ENCODE peak calls at places on chromosomes 2 and 18, in five cellular contexts. One of them, this sample, is unnamed. For H3K4me1 and H3K27me3, the result is how much of the 10 kb centered on the place peaks cover.

GRCh38 chr2:234863043-234863934 is 88.5 kb upstream of the SH3BP4 start:
- DNase-seq in body of pancreas: peak
- DNase-seq in fibroblast of lung: peak
- DNase-seq in IMR-90: peak
- DNase-seq in neural progenitor cell: no peak
- DNase-seq in this sample: peak

GRCh38 chr2:175957845-175958244 is 44.2 kb downstream of the LNPK start:
- DNase-seq in body of pancreas: no peak
- DNase-seq in fibroblast of lung: no peak
- DNase-seq in IMR-90: no peak
- DNase-seq in neural progenitor cell: no peak
- DNase-seq in this sample: no peak

GRCh38 chr2:3492951-3493609 is 26.3 kb downstream of the ADI1 start:
- DNase-seq in body of pancreas: peak
- DNase-seq in fibroblast of lung: peak
- DNase-seq in IMR-90: peak
- DNase-seq in neural progenitor cell: no peak
- DNase-seq in this sample: no peak

GRCh38 chr2:128169933-128170709 is 79.1 kb downstream of the UGGT1 start:
- DNase-seq in body of pancreas: no peak
- DNase-seq in fibroblast of lung: no peak
- DNase-seq in IMR-90: no peak
- DNase-seq in neural progenitor cell: no peak
- DNase-seq in this sample: no peak

GRCh38 chr2:151568541-151568940 is 158.8 kb downstream of the RIF1 start:
- DNase-seq in body of pancreas: no peak
- DNase-seq in fibroblast of lung: no peak
- DNase-seq in IMR-90: no peak
- DNase-seq in neural progenitor cell: no peak
- DNase-seq in this sample: no peak

GRCh38 chr2:54975175-54975574 is 75.1 kb downstream of the RTN4 start:
- DNase-seq in body of pancreas: no peak
- DNase-seq in fibroblast of lung: no peak
- DNase-seq in IMR-90: no peak
- DNase-seq in neural progenitor cell: no peak
- DNase-seq in this sample: no peak

GRCh38 chr18:43661570-43661969 is 384.3 kb upstream of the SYT4 start:
- DNase-seq in body of pancreas: peak
- DNase-seq in fibroblast of lung: peak
- DNase-seq in IMR-90: peak
- DNase-seq in neural progenitor cell: peak
- DNase-seq in this sample: peak

GRCh38 chr2:120736202-120736954 is 710 bp downstream of the GLI2 start:
- DNase-seq in body of pancreas: no peak
- DNase-seq in fibroblast of lung: peak
- DNase-seq in IMR-90: no peak
- DNase-seq in neural progenitor cell: peak
- DNase-seq in this sample: no peak

GRCh38 chr2:237258146-237258545 is 155.8 kb downstream of the COL6A3 start:
- DNase-seq in body of pancreas: no peak
- DNase-seq in fibroblast of lung: peak
- DNase-seq in IMR-90: peak
- DNase-seq in neural progenitor cell: peak
- DNase-seq in this sample: no peak

GRCh38 chr2:150175034-150175433 is 312.4 kb downstream of the RND3 start:
- DNase-seq in body of pancreas: no peak
- DNase-seq in fibroblast of lung: peak
- DNase-seq in IMR-90: no peak
- DNase-seq in neural progenitor cell: no peak
- DNase-seq in this sample: no peak

GRCh38 chr2:107712857-107713256 is 113.8 kb upstream of the RGPD4 start:
- DNase-seq in body of pancreas: no peak
- DNase-seq in fibroblast of lung: no peak
- DNase-seq in IMR-90: no peak
- DNase-seq in neural progenitor cell: no peak
- DNase-seq in this sample: no peak

GRCh38 chr2:33068261-33068660 is 121.5 kb downstream of the LTBP1 start:
- DNase-seq in body of pancreas: no peak
- DNase-seq in fibroblast of lung: peak
- DNase-seq in IMR-90: peak
- DNase-seq in neural progenitor cell: no peak
- DNase-seq in this sample: peak

GRCh38 chr2:147551331-147551730 is 293.5 kb upstream of the ACVR2A start:
- DNase-seq in body of pancreas: no peak
- DNase-seq in fibroblast of lung: peak
- DNase-seq in IMR-90: no peak
- DNase-seq in neural progenitor cell: no peak
- DNase-seq in this sample: no peak

GRCh38 chr2:57497489-57498096 is 549.0 kb upstream of the VRK2 start:
- DNase-seq in body of pancreas: peak
- DNase-seq in fibroblast of lung: peak
- DNase-seq in IMR-90: peak
- DNase-seq in neural progenitor cell: peak
- DNase-seq in this sample: peak

GRCh38 chr2:100381240-100381639 is 36.2 kb downstream of the CHST10 start:
- DNase-seq in body of pancreas: peak
- DNase-seq in fibroblast of lung: peak
- DNase-seq in IMR-90: peak
- DNase-seq in neural progenitor cell: peak
- DNase-seq in this sample: peak

GRCh38 chr2:101811226-101812015 is 113.9 kb downstream of the MAP4K4 start:
- DNase-seq in body of pancreas: no peak
- DNase-seq in fibroblast of lung: no peak
- DNase-seq in IMR-90: no peak
- DNase-seq in neural progenitor cell: no peak
- DNase-seq in this sample: no peak

GRCh38 chr2:137865954-137866540 is 98.2 kb upstream of the HNMT start:
- DNase-seq in body of pancreas: peak
- DNase-seq in fibroblast of lung: peak
- DNase-seq in IMR-90: peak
- DNase-seq in neural progenitor cell: peak
- DNase-seq in this sample: peak

GRCh38 chr2:9261231-9261883 is 54.7 kb downstream of the ASAP2 start:
- DNase-seq in body of pancreas: no peak
- DNase-seq in fibroblast of lung: peak
- DNase-seq in IMR-90: no peak
- DNase-seq in neural progenitor cell: no peak
- DNase-seq in this sample: no peak

GRCh38 chr2:217821536-217822147 is 181.2 kb downstream of the TNS1 start:
- DNase-seq in body of pancreas: no peak
- DNase-seq in fibroblast of lung: no peak
- DNase-seq in IMR-90: no peak
- DNase-seq in neural progenitor cell: no peak
- DNase-seq in this sample: no peak

GRCh38 chr2:217820904-217821303 is 181.9 kb downstream of the TNS1 start:
- DNase-seq in body of pancreas: no peak
- DNase-seq in fibroblast of lung: no peak
- DNase-seq in IMR-90: no peak
- DNase-seq in neural progenitor cell: no peak
- DNase-seq in this sample: no peak

GRCh38 chr2:217818293-217818850 is 184.4 kb downstream of the TNS1 start:
- DNase-seq in body of pancreas: no peak
- DNase-seq in fibroblast of lung: no peak
- DNase-seq in IMR-90: no peak
- DNase-seq in neural progenitor cell: no peak
- DNase-seq in this sample: no peak

GRCh38 chr2:217822296-217823252 is 180.2 kb downstream of the TNS1 start:
- DNase-seq in body of pancreas: no peak
- DNase-seq in fibroblast of lung: no peak
- DNase-seq in IMR-90: peak
- DNase-seq in neural progenitor cell: peak
- DNase-seq in this sample: peak

DNA sequence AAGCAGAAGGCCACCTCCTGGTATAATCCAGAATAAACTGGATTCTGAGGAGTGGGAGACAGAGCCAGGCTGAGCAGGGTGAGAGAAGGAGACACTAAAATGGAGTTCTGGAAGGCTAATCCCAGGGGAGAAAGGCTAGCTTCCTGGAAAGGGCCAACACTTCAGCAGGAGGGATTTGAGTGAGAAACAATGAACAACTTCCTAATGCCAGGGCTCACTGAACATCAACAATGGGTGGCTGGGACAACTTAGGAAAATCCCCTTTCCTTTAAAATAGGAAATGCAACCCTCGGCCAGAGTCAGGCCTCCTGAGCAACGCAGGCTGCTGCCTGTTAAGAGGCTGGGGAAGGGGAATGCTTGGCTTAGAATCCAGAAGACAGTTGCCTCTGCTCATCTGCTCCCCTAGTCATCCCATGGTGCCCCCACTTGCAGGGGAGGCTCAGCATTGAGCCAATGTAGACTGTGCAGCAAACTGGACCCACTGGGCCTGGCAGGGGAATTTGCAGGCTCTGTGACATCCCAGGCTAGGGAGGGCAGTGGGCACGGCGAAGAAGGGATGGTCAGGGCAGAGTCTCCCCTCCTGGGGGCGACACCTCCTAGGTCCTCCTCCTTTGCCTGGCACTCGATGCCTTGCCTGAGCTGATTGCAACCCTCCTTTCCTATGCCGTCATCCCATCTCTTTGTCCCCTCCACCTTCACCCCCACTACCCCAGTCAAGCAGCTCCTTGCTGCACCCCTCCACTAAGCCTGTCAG is 182.6 kb downstream of the TNS1 start:
- DNase-seq in body of pancreas: no peak
- DNase-seq in fibroblast of lung: no peak
- DNase-seq in IMR-90: no peak
- DNase-seq in neural progenitor cell: peak
- DNase-seq in this sample: no peak
- H3K4me1 ChIP-seq in body of pancreas: under half
- H3K4me1 ChIP-seq in fibroblast of lung: under half
- H3K4me1 ChIP-seq in IMR-90: under half
- H3K4me1 ChIP-seq in neural progenitor cell: under half
- H3K4me1 ChIP-seq in this sample: under half

GRCh38 chr2:85756822-85757435 is 3.1 kb downstream of the ATOH8 start:
- DNase-seq in body of pancreas: peak
- DNase-seq in fibroblast of lung: no peak
- DNase-seq in IMR-90: no peak
- DNase-seq in neural progenitor cell: no peak
- DNase-seq in this sample: no peak

GRCh38 chr2:85755122-85756027 is 1.6 kb downstream of the ATOH8 start:
- DNase-seq in body of pancreas: no peak
- DNase-seq in fibroblast of lung: peak
- DNase-seq in IMR-90: peak
- DNase-seq in neural progenitor cell: peak
- DNase-seq in this sample: no peak

GRCh38 chr2:85757860-85758259 is 4.1 kb downstream of the ATOH8 start:
- DNase-seq in body of pancreas: no peak
- DNase-seq in fibroblast of lung: no peak
- DNase-seq in IMR-90: no peak
- DNase-seq in neural progenitor cell: no peak
- DNase-seq in this sample: no peak

GRCh38 chr2:85754313-85755095 is 713 bp downstream of the ATOH8 start:
- DNase-seq in body of pancreas: peak
- DNase-seq in fibroblast of lung: peak
- DNase-seq in IMR-90: peak
- DNase-seq in neural progenitor cell: peak
- DNase-seq in this sample: peak

DNA sequence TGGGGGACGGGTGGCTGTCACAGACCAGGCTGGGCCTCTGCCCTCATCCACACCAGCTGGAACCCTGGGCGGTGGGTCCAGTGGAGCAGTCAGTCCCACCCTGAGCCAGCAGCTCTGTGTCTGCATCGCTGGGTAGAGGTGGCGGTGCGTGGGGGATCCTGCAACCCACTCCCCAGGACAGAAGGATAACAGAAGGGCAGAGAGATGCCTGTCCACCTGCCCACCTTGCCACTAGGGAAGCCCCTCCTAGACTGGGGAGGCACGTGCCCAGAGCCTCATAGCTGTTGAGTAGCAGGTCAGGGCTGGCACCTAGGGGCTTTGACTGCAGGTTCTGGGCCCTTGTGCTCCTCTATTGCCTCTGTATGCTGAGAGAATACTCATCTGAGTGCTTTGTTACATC is 2.4 kb downstream of the ATOH8 start:
- DNase-seq in body of pancreas: no peak
- DNase-seq in fibroblast of lung: no peak
- DNase-seq in IMR-90: no peak
- DNase-seq in neural progenitor cell: no peak
- DNase-seq in this sample: no peak
- H3K27me3 ChIP-seq in body of pancreas: under half
- H3K27me3 ChIP-seq in fibroblast of lung: under half
- H3K27me3 ChIP-seq in IMR-90: under half
- H3K27me3 ChIP-seq in neural progenitor cell: half or more
- H3K27me3 ChIP-seq in this sample: half or more

GRCh38 chr2:60091311-60091710 is 462.1 kb downstream of the BCL11A start:
- DNase-seq in body of pancreas: no peak
- DNase-seq in fibroblast of lung: no peak
- DNase-seq in IMR-90: no peak
- DNase-seq in neural progenitor cell: no peak
- DNase-seq in this sample: peak

GRCh38 chr2:60092781-60093180 is 460.7 kb downstream of the BCL11A start:
- DNase-seq in body of pancreas: peak
- DNase-seq in fibroblast of lung: no peak
- DNase-seq in IMR-90: no peak
- DNase-seq in neural progenitor cell: no peak
- DNase-seq in this sample: no peak

GRCh38 chr2:60096556-60096955 is 456.9 kb downstream of the BCL11A start:
- DNase-seq in body of pancreas: no peak
- DNase-seq in fibroblast of lung: no peak
- DNase-seq in IMR-90: no peak
- DNase-seq in neural progenitor cell: no peak
- DNase-seq in this sample: no peak

GRCh38 chr2:60094450-60094929 is 459.0 kb downstream of the BCL11A start:
- DNase-seq in body of pancreas: peak
- DNase-seq in fibroblast of lung: no peak
- DNase-seq in IMR-90: no peak
- DNase-seq in neural progenitor cell: no peak
- DNase-seq in this sample: no peak

DNA sequence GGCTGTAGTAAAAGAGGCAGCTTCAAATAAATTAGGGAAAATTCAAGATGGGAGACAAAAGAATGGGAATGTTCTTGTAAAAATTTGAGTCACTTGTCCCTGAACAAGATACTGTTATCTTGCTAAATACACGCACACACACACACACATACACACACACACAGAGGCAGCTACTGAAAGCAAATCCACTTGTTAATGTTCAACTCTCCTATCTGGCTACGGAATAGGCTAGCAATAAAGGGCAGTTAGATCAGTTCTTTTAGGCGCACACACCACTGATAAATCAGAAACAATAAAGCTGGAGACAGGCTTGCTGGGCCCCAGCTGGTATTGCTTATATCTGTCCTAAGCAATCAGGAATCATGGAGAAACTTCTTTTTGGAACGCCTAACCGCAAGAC is 461.6 kb downstream of the BCL11A start:
- DNase-seq in body of pancreas: peak
- DNase-seq in fibroblast of lung: no peak
- DNase-seq in IMR-90: no peak
- DNase-seq in neural progenitor cell: no peak
- DNase-seq in this sample: no peak
- H3K4me1 ChIP-seq in body of pancreas: half or more
- H3K4me1 ChIP-seq in fibroblast of lung: under half
- H3K4me1 ChIP-seq in IMR-90: under half
- H3K4me1 ChIP-seq in neural progenitor cell: under half
- H3K4me1 ChIP-seq in this sample: under half

DNA sequence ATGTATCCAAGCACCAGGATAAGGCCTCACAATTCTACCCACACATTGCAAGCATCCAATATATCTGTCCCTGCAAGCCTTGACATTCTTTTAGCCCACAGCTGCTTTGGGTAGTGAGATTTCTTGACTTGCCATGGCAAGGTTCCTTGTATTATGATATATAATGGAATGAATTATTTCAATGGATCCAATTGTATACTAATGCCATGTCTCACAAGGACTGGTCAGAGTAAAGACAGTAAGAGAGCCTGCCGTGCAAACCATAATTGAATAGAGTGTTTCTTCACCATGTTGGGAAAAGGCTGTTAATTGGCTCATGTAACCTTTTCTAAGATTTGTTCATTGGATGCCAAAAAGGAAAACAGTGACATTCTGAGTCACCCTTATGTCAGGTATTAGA is 64.3 kb upstream of the RBBP8 start:
- DNase-seq in body of pancreas: no peak
- DNase-seq in fibroblast of lung: no peak
- DNase-seq in IMR-90: no peak
- DNase-seq in neural progenitor cell: no peak
- DNase-seq in this sample: peak
- H3K27me3 ChIP-seq in body of pancreas: under half
- H3K27me3 ChIP-seq in fibroblast of lung: under half
- H3K27me3 ChIP-seq in IMR-90: under half
- H3K27me3 ChIP-seq in neural progenitor cell: under half
- H3K27me3 ChIP-seq in this sample: under half

This sample was measured in foreskin keratinocyte.